ENCODE peak calls at places on chromosomes 2 and 18, in nine cellular contexts. Z is H7; F is naive thymus-derived CD4-positive, alpha-beta T cell; H is cardiac muscle cell; E is tibial artery; C is colonic mucosa; W is SJSA1; U is K562; G is skeletal muscle cell. T is an unnamed sample.

GRCh38 chr18:23784811-23785245 is 95.6 kb downstream of the LAMA3 start:
- DNase-seq in Z (no peak), F (no peak), H (peak; percentile 66), E (no peak), C (peak; percentile 28), W (no peak), U (no peak), G (peak; percentile 80), T (no peak)

GRCh38 chr18:32086866-32087265 is 4.8 kb upstream of the RNF138 start:
- DNase-seq in Z (no peak), F (no peak), H (peak; percentile 6), E (no peak), C (no peak), W (no peak), U (no peak), G (peak; percentile 28), T (no peak)

GRCh38 chr2:217105733-217106649 is 246.1 kb upstream of the TNP1 start:
- DNase-seq in Z (no peak), F (no peak), H (peak; percentile 86), E (peak; percentile 76), C (no peak), W (peak; percentile 94), U (peak; percentile 73), G (peak; percentile 81), T (no peak)

GRCh38 chr2:75605770-75606535 is 40.6 kb upstream of the MRPL19 start:
- DNase-seq in Z (peak; percentile 25), F (no peak), H (peak; percentile 96), E (no peak), C (no peak), W (peak; percentile 93), U (no peak), G (peak; percentile 90), T (no peak)

GRCh38 chr2:122328811-122329210 is 573.4 kb downstream of the TSN start:
- DNase-seq in Z (no peak), F (no peak), H (no peak), E (no peak), C (no peak), W (no peak), U (no peak), G (no peak), T (no peak)

GRCh38 chr2:164773635-164774034 is 68.0 kb downstream of the COBLL1 start:
- DNase-seq in Z (no peak), F (no peak), H (no peak), E (no peak), C (no peak), W (no peak), U (no peak), G (no peak), T (no peak)

GRCh38 chr2:105598404-105598803 is 146.3 kb upstream of the NCK2 start:
- DNase-seq in Z (no peak), F (no peak), H (no peak), E (no peak), C (no peak), W (no peak), U (no peak), G (no peak), T (no peak)

GRCh38 chr2:219042157-219042556 is 841 bp upstream of the CFAP65 start:
- DNase-seq in Z (no peak), F (no peak), H (no peak), E (no peak), C (no peak), W (no peak), U (no peak), G (no peak), T (no peak)

GRCh38 chr2:233047667-233048066 is 12.5 kb upstream of the INPP5D start:
- DNase-seq in Z (no peak), F (no peak), H (no peak), E (peak; percentile 29), C (no peak), W (no peak), U (no peak), G (no peak), T (no peak)

GRCh38 chr2:215713393-215713792 is 277.5 kb upstream of the FN1 start:
- DNase-seq in Z (no peak), F (no peak), H (peak; percentile 95), E (no peak), C (no peak), W (no peak), U (no peak), G (peak; percentile 71), T (no peak)

GRCh38 chr2:211157856-211158463 is 601.6 kb downstream of the CPS1 start:
- DNase-seq in Z (peak; percentile 21), F (peak; percentile 60), H (peak; percentile 80), E (peak; percentile 80), C (peak; percentile 76), W (peak; percentile 67), U (peak; percentile 63), G (no peak), T (peak; percentile 30)

GRCh38 chr2:86068098-86069047 is 37.3 kb downstream of the POLR1A start:
- DNase-seq in Z (no peak), F (no peak), H (no peak), E (no peak), C (no peak), W (no peak), U (no peak), G (no peak), T (no peak)

GRCh38 chr2:232643147-232643425 is 9.7 kb downstream of the EFHD1 start:
- DNase-seq in Z (peak; percentile 30), F (no peak), H (no peak), E (no peak), C (no peak), W (no peak), U (no peak), G (no peak), T (no peak)

GRCh38 chr2:224847961-224848850 is 132.0 kb upstream of the CCDC195 start:
- DNase-seq in Z (no peak), F (no peak), H (peak; percentile 95), E (peak; percentile 76), C (no peak), W (peak; percentile 60), U (no peak), G (peak; percentile 81), T (no peak)

GRCh38 chr2:98510322-98510662 is 65.6 kb downstream of the INPP4A start:
- DNase-seq in Z (no peak), F (no peak), H (no peak), E (no peak), C (no peak), W (no peak), U (no peak), G (no peak), T (no peak)

GRCh38 chr2:98514096-98514639 is 69.5 kb downstream of the INPP4A start:
- DNase-seq in Z (no peak), F (no peak), H (no peak), E (no peak), C (no peak), W (no peak), U (no peak), G (no peak), T (no peak)

GRCh38 chr2:98511981-98512380 is 67.3 kb downstream of the INPP4A start:
- DNase-seq in Z (no peak), F (no peak), H (no peak), E (no peak), C (no peak), W (no peak), U (no peak), G (no peak), T (no peak)

GRCh38 chr2:98514879-98515570 is 70.4 kb downstream of the INPP4A start:
- DNase-seq in Z (no peak), F (no peak), H (peak; percentile 50), E (peak; percentile 59), C (no peak), W (no peak), U (peak; percentile 29), G (no peak), T (no peak)

DNA sequence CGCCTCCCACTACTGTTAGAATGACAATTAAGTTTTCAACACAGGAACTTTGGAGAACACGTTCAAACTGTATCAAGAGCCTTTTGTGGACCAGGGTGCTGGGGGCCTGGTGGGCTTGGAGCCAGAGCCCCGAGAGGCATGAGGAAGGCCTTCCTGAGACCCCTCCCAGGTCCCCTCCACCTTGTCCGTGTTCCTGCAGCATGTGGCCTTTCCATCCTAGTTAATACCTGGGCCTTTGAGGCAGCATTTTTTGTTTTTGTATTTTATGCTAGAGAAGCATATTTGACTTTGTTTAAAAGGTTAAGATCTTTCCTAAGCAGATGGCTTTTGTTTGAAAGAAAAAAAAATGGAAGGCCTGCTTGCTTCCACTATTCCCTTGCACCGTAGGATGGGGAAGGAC is 68.0 kb downstream of the INPP4A start:
- DNase-seq in Z (no peak), F (no peak), H (no peak), E (peak; percentile 29), C (no peak), W (no peak), U (peak; percentile 13), G (no peak), T (no peak)
- H3K4me3 ChIP-seq in Z (no peak overlapping the region), F (no peak overlapping the region), H (no peak overlapping the region), E (no peak overlapping the region), C (no peak overlapping the region), W (no peak overlapping the region), U (no peak overlapping the region), G (no peak overlapping the region), T (no peak overlapping the region)

GRCh38 chr2:149648282-149649030 is 60.9 kb upstream of the MMADHC start:
- DNase-seq in Z (no peak), F (no peak), H (peak; percentile 99), E (no peak), C (peak; percentile 20), W (peak; percentile 87), U (peak; percentile 3), G (peak; percentile 98), T (no peak)
- H3K4me3 ChIP-seq in Z (no peak overlapping the region), F (no peak overlapping the region), H (no peak overlapping the region), E (no peak overlapping the region), C (no peak overlapping the region), W (no peak overlapping the region), U (no peak overlapping the region), G (no peak overlapping the region), T (no peak overlapping the region)

GRCh38 chr2:38665854-38666577 is at the start of gene GALM:
- DNase-seq in Z (peak; percentile 88), F (peak; percentile 55), H (peak; percentile 98), E (peak; percentile 96), C (peak; percentile 90), W (peak; percentile 78), U (peak; percentile 89), G (peak; percentile 84), T (peak; percentile 51)

GRCh38 chr2:38668787-38669479 is 3.0 kb downstream of the GALM start:
- DNase-seq in Z (no peak), F (no peak), H (no peak), E (peak; percentile 44), C (no peak), W (no peak), U (peak; percentile 42), G (no peak), T (no peak)

GRCh38 chr2:38671303-38671702 is 5.4 kb downstream of the GALM start:
- DNase-seq in Z (no peak), F (no peak), H (no peak), E (peak; percentile 28), C (no peak), W (no peak), U (no peak), G (no peak), T (no peak)

GRCh38 chr2:38666578-38666926 is 638 bp downstream of the GALM start:
- DNase-seq in Z (peak; percentile 34), F (no peak), H (peak; percentile 21), E (no peak), C (peak; percentile 89), W (no peak), U (peak; percentile 50), G (no peak), T (peak; percentile 49)

GRCh38 chr2:38668092-38668491 is 2.2 kb downstream of the GALM start:
- DNase-seq in Z (no peak), F (no peak), H (no peak), E (peak; percentile 47), C (no peak), W (no peak), U (no peak), G (no peak), T (no peak)
- H3K4me3 ChIP-seq in Z (no peak overlapping the region), F (peak overlapping the region; percentile 76), H (no peak overlapping the region), E (no peak overlapping the region), C (no peak overlapping the region), W (no peak overlapping the region), U (no peak overlapping the region), G (no peak overlapping the region), T (peak overlapping the region; percentile 94)

GRCh38 chr2:97931118-97931850 is 64.5 kb downstream of the TMEM131 start:
- DNase-seq in Z (no peak), F (no peak), H (no peak), E (no peak), C (no peak), W (no peak), U (no peak), G (no peak), T (no peak)
- H3K4me3 ChIP-seq in Z (no peak overlapping the region), F (no peak overlapping the region), H (no peak overlapping the region), E (no peak overlapping the region), C (no peak overlapping the region), W (no peak overlapping the region), U (no peak overlapping the region), G (no peak overlapping the region), T (no peak overlapping the region)

T was measured in CD4-positive, CD25-positive, alpha-beta regulatory T cell.